ENCODE peak calls at places on chromosomes 16 and 17, in eight cellular contexts. R is fibroblast of lung, F is Karpas-422, D is K562, O is neural progenitor cell, S is HCT116, G is astrocyte, C is mesendoderm. W is an unnamed sample. For H3K79me2, the result is how much of the 10 kb centered on the place peaks cover.

GRCh38 chr17:9987779-9988585 is 82.9 kb upstream of the RCVRN start:
- DNase-seq in R (peak), F (peak), D (peak), O (peak), S (no peak), G (no peak), C (peak), W (no peak)

GRCh38 chr16:70789231-70789926 is 11.6 kb downstream of the VAC14 start:
- DNase-seq in R (peak), F (no peak), D (no peak), O (no peak), S (no peak), G (no peak), C (no peak), W (no peak)

GRCh38 chr17:79205688-79206205 is 131.1 kb downstream of the ENGASE start:
- DNase-seq in R (no peak), F (no peak), D (no peak), O (no peak), S (no peak), G (no peak), C (no peak), W (no peak)

GRCh38 chr17:75430159-75430748 is 24.8 kb upstream of the GRB2 start:
- DNase-seq in R (no peak), F (no peak), D (peak), O (peak), S (no peak), G (peak), C (peak), W (no peak)

GRCh38 chr17:4940625-4941021 is 555 bp downstream of the RNF167 start:
- DNase-seq in R (no peak), F (peak), D (no peak), O (no peak), S (no peak), G (no peak), C (no peak), W (no peak)

GRCh38 chr17:73135774-73136173 is 29.0 kb upstream of the SSTR2 start:
- DNase-seq in R (no peak), F (no peak), D (no peak), O (no peak), S (no peak), G (no peak), C (no peak), W (no peak)

GRCh38 chr17:10198509-10199249 is at the start of gene GAS7:
- DNase-seq in R (no peak), F (no peak), D (no peak), O (peak), S (no peak), G (no peak), C (peak), W (no peak)

GRCh38 chr16:66273036-66273435 is 93.5 kb upstream of the CDH5 start:
- DNase-seq in R (no peak), F (no peak), D (no peak), O (no peak), S (no peak), G (no peak), C (no peak), W (no peak)

GRCh38 chr17:71828182-71828596 is 292.6 kb upstream of the SOX9 start:
- DNase-seq in R (no peak), F (no peak), D (no peak), O (peak), S (no peak), G (peak), C (peak), W (no peak)

DNA sequence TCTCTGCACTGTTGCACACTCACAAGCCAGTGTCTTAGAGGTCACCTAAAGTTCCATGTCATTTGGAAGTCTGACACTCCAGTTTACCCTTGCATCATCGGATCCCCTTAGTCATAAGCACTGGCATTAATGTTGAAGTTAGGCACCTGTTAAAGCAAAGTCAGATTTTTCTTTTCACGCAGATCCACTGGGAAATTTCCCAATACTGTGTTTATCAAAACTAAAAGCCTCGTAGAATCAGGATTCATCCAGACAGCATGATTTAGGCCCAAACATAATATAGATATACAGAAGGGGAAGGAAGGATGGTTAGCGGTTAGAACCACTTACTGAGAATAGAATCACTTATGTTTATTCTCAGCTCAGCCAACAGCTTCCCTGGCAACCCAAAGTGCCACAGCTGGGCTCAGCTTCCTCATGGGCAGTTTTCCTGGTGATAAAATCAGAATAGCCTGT is 30.1 kb upstream of the HAPSTR1 start:
- DNase-seq in R (peak), F (no peak), D (no peak), O (no peak), S (no peak), G (peak), C (no peak), W (no peak)
- H3K9ac ChIP-seq in R (no peak), F (no peak), D (no peak), O (no peak), S (no peak), G (no peak), C (no peak), W (no peak)

DNA sequence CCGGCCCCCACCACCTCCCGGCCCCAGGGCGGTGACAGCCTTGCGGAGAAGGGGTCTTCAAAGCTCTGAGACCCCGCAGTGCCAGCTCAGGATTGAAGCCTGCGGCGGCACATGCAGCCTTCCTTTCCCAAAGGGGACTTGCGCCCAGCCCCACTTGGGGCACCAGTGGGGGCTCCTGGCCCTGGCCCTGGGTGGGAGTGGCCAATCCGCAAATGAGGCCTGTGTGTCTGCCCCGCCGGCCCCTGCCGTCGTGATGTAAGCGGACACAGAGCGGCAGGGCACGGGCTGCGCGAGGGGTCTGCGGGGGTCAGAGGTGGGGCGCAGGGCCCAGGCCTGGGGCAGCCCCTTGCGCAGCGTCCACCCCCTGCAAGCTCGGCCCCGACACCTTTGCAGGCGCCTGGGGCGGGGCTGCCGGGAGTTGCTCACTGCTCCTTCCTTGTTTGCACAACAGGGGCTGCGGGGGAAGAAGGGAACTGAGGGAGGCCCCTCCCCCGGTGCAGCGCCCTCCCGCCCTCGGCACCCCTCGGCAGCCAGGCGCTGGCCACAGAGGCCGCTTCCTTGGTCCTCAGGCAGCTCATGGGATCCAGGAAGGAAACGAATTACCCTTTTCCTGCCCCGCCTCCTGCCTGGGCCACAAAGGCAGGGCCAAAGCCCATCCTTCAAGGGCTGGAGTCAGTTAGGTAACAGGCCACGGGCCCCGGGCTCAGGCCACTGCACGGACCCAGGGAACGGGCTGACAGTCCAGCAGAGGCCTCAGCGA is 2.9 kb downstream of the SLC16A3 start:
- DNase-seq in R (peak), F (no peak), D (peak), O (peak), S (no peak), G (no peak), C (peak), W (no peak)
- H3K79me2 ChIP-seq in R (half or more), F (under half), D (under half), O (under half), S (half or more), G (half or more), C (under half), W (under half)

GRCh38 chr16:64390102-64390501 is 731.8 kb downstream of the CDH11 start:
- DNase-seq in R (no peak), F (no peak), D (no peak), O (no peak), S (no peak), G (no peak), C (no peak), W (no peak)
- H3K9ac ChIP-seq in R (no peak), F (no peak), D (no peak), O (no peak), S (no peak), G (no peak), C (no peak), W (no peak)

GRCh38 chr17:807146-808002 is 25.2 kb downstream of the MRM3 start:
- DNase-seq in R (no peak), F (no peak), D (no peak), O (no peak), S (no peak), G (no peak), C (no peak), W (no peak)

GRCh38 chr17:814371-814770 is 32.2 kb downstream of the MRM3 start:
- DNase-seq in R (no peak), F (no peak), D (no peak), O (no peak), S (no peak), G (no peak), C (no peak), W (no peak)

GRCh38 chr17:808003-808294 is 25.8 kb downstream of the MRM3 start:
- DNase-seq in R (no peak), F (no peak), D (no peak), O (no peak), S (no peak), G (no peak), C (no peak), W (no peak)

GRCh38 chr17:812638-813204 is 30.6 kb downstream of the MRM3 start:
- DNase-seq in R (no peak), F (no peak), D (no peak), O (no peak), S (no peak), G (no peak), C (no peak), W (no peak)
- H3K79me2 ChIP-seq in R (under half), F (under half), D (under half), O (under half), S (under half), G (under half), C (under half), W (under half)

DNA sequence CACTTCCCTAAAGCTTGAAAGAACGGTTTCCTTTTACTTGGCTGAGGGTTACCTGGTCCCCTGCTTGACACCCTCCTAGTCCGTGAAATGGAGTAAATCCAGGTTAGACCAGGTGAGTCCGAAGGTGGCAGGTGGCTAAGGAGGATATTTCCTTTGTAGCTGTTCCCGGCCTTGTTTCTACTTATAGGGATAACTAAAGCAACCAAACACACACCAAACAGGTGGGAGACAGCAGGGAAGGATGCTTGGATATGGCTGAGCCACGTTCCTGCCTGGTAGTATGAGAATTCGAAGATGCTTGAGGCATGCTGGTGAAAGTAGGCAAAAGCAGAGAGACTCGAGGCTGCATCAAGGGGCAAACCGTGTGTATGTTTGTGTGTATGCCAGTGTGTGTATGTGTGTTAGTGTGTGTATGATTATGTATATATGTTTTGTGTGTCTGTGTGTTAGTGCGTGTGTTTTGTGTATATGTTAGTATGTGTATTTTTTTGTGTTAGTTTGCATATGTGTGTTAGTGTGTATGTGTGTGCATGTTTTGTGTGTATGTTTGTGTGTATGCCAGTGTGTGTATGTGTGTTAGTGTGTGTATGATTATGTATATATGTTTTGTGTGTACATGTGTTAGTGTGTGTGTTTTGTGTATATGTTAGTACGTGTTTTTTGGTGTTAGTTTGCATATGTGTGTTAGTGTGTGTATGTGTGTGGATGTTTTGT is 28.9 kb downstream of the RBFOX1 start:
- DNase-seq in R (no peak), F (no peak), D (no peak), O (no peak), S (no peak), G (no peak), C (no peak), W (no peak)
- H3K9ac ChIP-seq in R (no peak), F (no peak), D (no peak), O (no peak), S (no peak), G (no peak), C (no peak), W (no peak)

DNA sequence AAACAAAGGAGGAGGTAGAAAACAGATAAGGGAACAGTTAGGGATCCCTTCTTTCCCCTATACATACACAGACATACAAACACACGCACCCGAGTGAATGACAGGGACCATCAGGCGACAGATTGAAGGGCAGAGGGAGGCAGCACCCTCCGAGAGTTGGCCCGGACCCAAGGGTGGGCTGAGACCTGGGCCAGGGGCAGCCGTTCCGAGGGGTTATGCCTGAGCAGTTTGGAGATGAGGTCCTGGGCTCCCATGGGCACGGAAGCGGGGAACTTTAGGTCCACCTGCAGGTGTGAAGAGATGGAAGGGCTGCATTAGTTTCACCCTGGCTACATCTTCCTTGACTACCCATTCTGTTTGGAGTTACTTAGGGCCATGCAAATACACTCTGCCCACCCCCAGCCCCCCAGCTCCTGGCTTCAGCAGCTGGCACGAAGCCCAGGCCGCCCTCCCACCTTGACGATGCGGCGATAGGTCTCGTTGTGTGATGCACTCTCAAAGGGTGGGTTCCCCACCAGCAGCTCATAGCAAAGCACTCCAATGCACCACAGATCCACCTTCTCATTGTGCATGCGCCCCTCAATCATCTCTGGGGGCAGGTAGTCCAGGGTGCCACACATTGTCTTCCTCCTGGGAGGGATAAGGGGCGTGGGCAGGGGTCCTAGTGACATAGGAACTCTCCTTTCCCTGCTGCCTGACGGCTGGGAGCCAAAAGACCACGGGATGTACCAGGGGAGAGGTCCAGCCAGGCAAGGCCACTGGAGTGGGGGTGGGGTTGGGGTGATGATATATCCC is 5.4 kb downstream of the AURKB start:
- DNase-seq in R (no peak), F (no peak), D (no peak), O (no peak), S (no peak), G (no peak), C (no peak), W (no peak)
- H3K79me2 ChIP-seq in R (under half), F (under half), D (under half), O (under half), S (under half), G (under half), C (under half), W (under half)

DNA sequence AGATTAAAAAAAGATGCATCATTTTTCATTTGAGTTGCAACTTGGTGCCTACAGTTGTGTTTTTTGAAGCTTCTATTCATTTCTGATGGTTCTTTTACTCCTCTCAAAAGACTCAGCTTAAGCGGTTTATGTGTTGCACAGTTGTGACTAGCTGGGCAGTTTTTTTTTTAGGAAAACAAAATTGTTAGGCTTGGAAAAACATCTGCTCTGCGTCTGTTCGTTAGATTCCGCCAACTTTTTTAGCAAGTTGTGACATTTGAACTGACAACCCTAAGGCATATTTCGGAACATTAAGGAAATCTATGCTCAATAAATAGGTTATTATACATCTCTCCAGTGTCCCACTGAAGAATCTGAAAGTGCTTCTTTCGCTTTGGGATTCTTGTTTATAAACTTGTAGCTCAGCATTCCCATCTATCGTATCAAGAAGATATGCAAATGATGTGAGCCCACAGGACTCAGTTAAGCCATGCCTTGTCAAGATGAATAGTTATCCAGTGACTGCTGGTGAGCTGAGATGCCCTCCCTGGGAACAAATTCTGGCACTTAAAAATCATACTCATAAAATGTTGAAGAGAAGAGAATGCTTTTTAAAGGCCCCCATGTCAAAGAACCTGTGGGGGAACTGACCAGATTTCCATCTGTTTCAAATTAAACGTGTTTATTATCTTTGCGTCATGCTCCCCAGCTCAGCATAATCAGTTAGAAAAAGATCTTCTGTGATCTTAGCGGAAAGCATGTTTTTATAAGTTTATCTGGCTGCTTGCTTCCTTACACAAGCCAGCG is 109.0 kb upstream of the FAM20A start:
- DNase-seq in R (peak), F (no peak), D (no peak), O (no peak), S (no peak), G (no peak), C (peak), W (no peak)
- H3K9ac ChIP-seq in R (no peak), F (no peak), D (no peak), O (no peak), S (no peak), G (no peak), C (no peak), W (no peak)

W was measured in MM.1S.